ENCODE peak calls at places on chromosomes 3 and 15, in seven cellular contexts. One of them, this sample, is unnamed.

GRCh38 chr3:177337548-177338331 is 140.5 kb upstream of the TBL1XR1 start:
- DNase-seq in myocyte: peak; percentile 37
- DNase-seq in NCI-H748 treated with DMSO at 0.1 percent for 48 hours: no peak
- DNase-seq in GM18507: no peak
- DNase-seq in HT1080: peak; percentile 26
- DNase-seq in AG09309: no peak
- DNase-seq in MG63: peak; percentile 78
- DNase-seq in this sample: no peak

GRCh38 chr15:89781055-89781454 is 4.9 kb downstream of the MESP2 start:
- DNase-seq in myocyte: no peak
- DNase-seq in NCI-H748 treated with DMSO at 0.1 percent for 48 hours: no peak
- DNase-seq in GM18507: no peak
- DNase-seq in HT1080: no peak
- DNase-seq in AG09309: no peak
- DNase-seq in MG63: no peak
- DNase-seq in this sample: no peak

GRCh38 chr3:45269952-45270351 is 43.9 kb upstream of the TMEM158 start:
- DNase-seq in myocyte: no peak
- DNase-seq in NCI-H748 treated with DMSO at 0.1 percent for 48 hours: no peak
- DNase-seq in GM18507: no peak
- DNase-seq in HT1080: no peak
- DNase-seq in AG09309: no peak
- DNase-seq in MG63: no peak
- DNase-seq in this sample: no peak

GRCh38 chr3:23762214-23763039 is 43.3 kb upstream of the UBE2E1 start:
- DNase-seq in myocyte: no peak
- DNase-seq in NCI-H748 treated with DMSO at 0.1 percent for 48 hours: no peak
- DNase-seq in GM18507: peak; percentile 50
- DNase-seq in HT1080: no peak
- DNase-seq in AG09309: no peak
- DNase-seq in MG63: no peak
- DNase-seq in this sample: no peak

GRCh38 chr3:185484296-185484695 is 14.5 kb downstream of the TMEM41A start:
- DNase-seq in myocyte: no peak
- DNase-seq in NCI-H748 treated with DMSO at 0.1 percent for 48 hours: no peak
- DNase-seq in GM18507: no peak
- DNase-seq in HT1080: no peak
- DNase-seq in AG09309: no peak
- DNase-seq in MG63: no peak
- DNase-seq in this sample: no peak

GRCh38 chr3:195085356-195086130 is 185.4 kb downstream of the XXYLT1 start:
- DNase-seq in myocyte: no peak
- DNase-seq in NCI-H748 treated with DMSO at 0.1 percent for 48 hours: no peak
- DNase-seq in GM18507: no peak
- DNase-seq in HT1080: no peak
- DNase-seq in AG09309: no peak
- DNase-seq in MG63: no peak
- DNase-seq in this sample: no peak

GRCh38 chr15:42020713-42021273 is at the start of gene PLA2G4E:
- DNase-seq in myocyte: no peak
- DNase-seq in NCI-H748 treated with DMSO at 0.1 percent for 48 hours: no peak
- DNase-seq in GM18507: no peak
- DNase-seq in HT1080: no peak
- DNase-seq in AG09309: no peak
- DNase-seq in MG63: peak; percentile 54
- DNase-seq in this sample: no peak

GRCh38 chr3:39637807-39638206 is 170.3 kb downstream of the MOBP start:
- DNase-seq in myocyte: peak; percentile 27
- DNase-seq in NCI-H748 treated with DMSO at 0.1 percent for 48 hours: no peak
- DNase-seq in GM18507: no peak
- DNase-seq in HT1080: peak; percentile 73
- DNase-seq in AG09309: no peak
- DNase-seq in MG63: no peak
- DNase-seq in this sample: no peak

GRCh38 chr3:54987719-54988118 is 59.9 kb upstream of the LRTM1 start:
- DNase-seq in myocyte: no peak
- DNase-seq in NCI-H748 treated with DMSO at 0.1 percent for 48 hours: no peak
- DNase-seq in GM18507: no peak
- DNase-seq in HT1080: peak; percentile 18
- DNase-seq in AG09309: no peak
- DNase-seq in MG63: no peak
- DNase-seq in this sample: peak; percentile 37

GRCh38 chr3:12073106-12073505 is 68.9 kb downstream of the SYN2 start:
- DNase-seq in myocyte: no peak
- DNase-seq in NCI-H748 treated with DMSO at 0.1 percent for 48 hours: no peak
- DNase-seq in GM18507: no peak
- DNase-seq in HT1080: no peak
- DNase-seq in AG09309: no peak
- DNase-seq in MG63: no peak
- DNase-seq in this sample: no peak

GRCh38 chr3:38353151-38353550 is 6.6 kb downstream of the XYLB start:
- DNase-seq in myocyte: no peak
- DNase-seq in NCI-H748 treated with DMSO at 0.1 percent for 48 hours: no peak
- DNase-seq in GM18507: no peak
- DNase-seq in HT1080: no peak
- DNase-seq in AG09309: no peak
- DNase-seq in MG63: no peak
- DNase-seq in this sample: no peak

GRCh38 chr15:69421498-69421897 is 7.3 kb downstream of the KIF23 start:
- DNase-seq in myocyte: peak; percentile 40
- DNase-seq in NCI-H748 treated with DMSO at 0.1 percent for 48 hours: no peak
- DNase-seq in GM18507: no peak
- DNase-seq in HT1080: no peak
- DNase-seq in AG09309: no peak
- DNase-seq in MG63: no peak
- DNase-seq in this sample: no peak

GRCh38 chr15:89143503-89144162 is 55.4 kb downstream of the ABHD2 start:
- DNase-seq in myocyte: peak; percentile 84
- DNase-seq in NCI-H748 treated with DMSO at 0.1 percent for 48 hours: no peak
- DNase-seq in GM18507: no peak
- DNase-seq in HT1080: peak; percentile 69
- DNase-seq in AG09309: peak; percentile 84
- DNase-seq in MG63: no peak
- DNase-seq in this sample: no peak

GRCh38 chr3:124557433-124558232 is 172.6 kb upstream of the UMPS start:
- DNase-seq in myocyte: no peak
- DNase-seq in NCI-H748 treated with DMSO at 0.1 percent for 48 hours: no peak
- DNase-seq in GM18507: no peak
- DNase-seq in HT1080: peak; percentile 74
- DNase-seq in AG09309: no peak
- DNase-seq in MG63: peak; percentile 31
- DNase-seq in this sample: no peak

GRCh38 chr3:81242871-81243270 is 518.6 kb downstream of the GBE1 start:
- DNase-seq in myocyte: peak; percentile 1
- DNase-seq in NCI-H748 treated with DMSO at 0.1 percent for 48 hours: peak; percentile 10
- DNase-seq in GM18507: no peak
- DNase-seq in HT1080: peak; percentile 18
- DNase-seq in AG09309: no peak
- DNase-seq in MG63: no peak
- DNase-seq in this sample: no peak

GRCh38 chr3:16264708-16265454 is at the start of the genes DPH3 and OXNAD1:
- DNase-seq in myocyte: peak; percentile 100
- DNase-seq in NCI-H748 treated with DMSO at 0.1 percent for 48 hours: peak; percentile 90
- DNase-seq in GM18507: peak; percentile 97
- DNase-seq in HT1080: peak; percentile 98
- DNase-seq in AG09309: peak; percentile 99
- DNase-seq in MG63: peak; percentile 98
- DNase-seq in this sample: peak; percentile 97

GRCh38 chr3:10688548-10689172 is 127.4 kb upstream of the SLC6A11 start:
- DNase-seq in myocyte: no peak
- DNase-seq in NCI-H748 treated with DMSO at 0.1 percent for 48 hours: no peak
- DNase-seq in GM18507: no peak
- DNase-seq in HT1080: no peak
- DNase-seq in AG09309: no peak
- DNase-seq in MG63: no peak
- DNase-seq in this sample: no peak

GRCh38 chr3:177282028-177282655 is 84.9 kb upstream of the TBL1XR1 start:
- DNase-seq in myocyte: no peak
- DNase-seq in NCI-H748 treated with DMSO at 0.1 percent for 48 hours: peak; percentile 92
- DNase-seq in GM18507: no peak
- DNase-seq in HT1080: no peak
- DNase-seq in AG09309: no peak
- DNase-seq in MG63: no peak
- DNase-seq in this sample: peak; percentile 85

GRCh38 chr15:58498821-58499580 is 67.2 kb downstream of the LIPC start:
- DNase-seq in myocyte: peak; percentile 80
- DNase-seq in NCI-H748 treated with DMSO at 0.1 percent for 48 hours: no peak
- DNase-seq in GM18507: no peak
- DNase-seq in HT1080: peak; percentile 8
- DNase-seq in AG09309: peak; percentile 78
- DNase-seq in MG63: peak; percentile 96
- DNase-seq in this sample: no peak

GRCh38 chr3:108352176-108352575 is 55.8 kb downstream of the HHLA2 start:
- DNase-seq in myocyte: no peak
- DNase-seq in NCI-H748 treated with DMSO at 0.1 percent for 48 hours: no peak
- DNase-seq in GM18507: no peak
- DNase-seq in HT1080: no peak
- DNase-seq in AG09309: no peak
- DNase-seq in MG63: no peak
- DNase-seq in this sample: no peak

GRCh38 chr15:70351391-70351790 is 253.7 kb upstream of the TLE3 start:
- DNase-seq in myocyte: no peak
- DNase-seq in NCI-H748 treated with DMSO at 0.1 percent for 48 hours: no peak
- DNase-seq in GM18507: no peak
- DNase-seq in HT1080: no peak
- DNase-seq in AG09309: no peak
- DNase-seq in MG63: no peak
- DNase-seq in this sample: no peak

GRCh38 chr3:50811893-50812292 is 137.2 kb downstream of the DOCK3 start:
- DNase-seq in myocyte: no peak
- DNase-seq in NCI-H748 treated with DMSO at 0.1 percent for 48 hours: no peak
- DNase-seq in GM18507: no peak
- DNase-seq in HT1080: no peak
- DNase-seq in AG09309: no peak
- DNase-seq in MG63: no peak
- DNase-seq in this sample: no peak

GRCh38 chr15:98689431-98689861 is 41.1 kb downstream of the IGF1R start:
- DNase-seq in myocyte: peak; percentile 73
- DNase-seq in NCI-H748 treated with DMSO at 0.1 percent for 48 hours: no peak
- DNase-seq in GM18507: no peak
- DNase-seq in HT1080: peak; percentile 60
- DNase-seq in AG09309: no peak
- DNase-seq in MG63: peak; percentile 70
- DNase-seq in this sample: no peak

GRCh38 chr3:141955163-141955562 is 78.7 kb downstream of the ATP1B3 start:
- DNase-seq in myocyte: peak; percentile 83
- DNase-seq in NCI-H748 treated with DMSO at 0.1 percent for 48 hours: no peak
- DNase-seq in GM18507: no peak
- DNase-seq in HT1080: no peak
- DNase-seq in AG09309: no peak
- DNase-seq in MG63: no peak
- DNase-seq in this sample: no peak

GRCh38 chr3:41711656-41712055 is 250.2 kb downstream of the ULK4 start:
- DNase-seq in myocyte: peak; percentile 58
- DNase-seq in NCI-H748 treated with DMSO at 0.1 percent for 48 hours: no peak
- DNase-seq in GM18507: no peak
- DNase-seq in HT1080: no peak
- DNase-seq in AG09309: peak; percentile 20
- DNase-seq in MG63: no peak
- DNase-seq in this sample: no peak

GRCh38 chr3:127536818-127537810 is 53.4 kb downstream of the TPRA1 start:
- DNase-seq in myocyte: no peak
- DNase-seq in NCI-H748 treated with DMSO at 0.1 percent for 48 hours: peak; percentile 18
- DNase-seq in GM18507: no peak
- DNase-seq in HT1080: no peak
- DNase-seq in AG09309: no peak
- DNase-seq in MG63: no peak
- DNase-seq in this sample: peak; percentile 99

GRCh38 chr3:67655364-67656121 is 1.1 kb upstream of the SUCLG2 start:
- DNase-seq in myocyte: no peak
- DNase-seq in NCI-H748 treated with DMSO at 0.1 percent for 48 hours: no peak
- DNase-seq in GM18507: no peak
- DNase-seq in HT1080: peak; percentile 34
- DNase-seq in AG09309: no peak
- DNase-seq in MG63: no peak
- DNase-seq in this sample: no peak

GRCh38 chr15:99123706-99124451 is 19.0 kb downstream of the SYNM start:
- DNase-seq in myocyte: peak; percentile 99
- DNase-seq in NCI-H748 treated with DMSO at 0.1 percent for 48 hours: no peak
- DNase-seq in GM18507: no peak
- DNase-seq in HT1080: peak; percentile 99
- DNase-seq in AG09309: peak; percentile 93
- DNase-seq in MG63: peak; percentile 99
- DNase-seq in this sample: peak; percentile 50

GRCh38 chr3:51680663-51681230 is 9.7 kb downstream of the TEX264 start:
- DNase-seq in myocyte: peak; percentile 72
- DNase-seq in NCI-H748 treated with DMSO at 0.1 percent for 48 hours: no peak
- DNase-seq in GM18507: no peak
- DNase-seq in HT1080: no peak
- DNase-seq in AG09309: no peak
- DNase-seq in MG63: no peak
- DNase-seq in this sample: no peak

GRCh38 chr3:130835483-130835882 is 58.4 kb upstream of the ATP2C1 start:
- DNase-seq in myocyte: no peak
- DNase-seq in NCI-H748 treated with DMSO at 0.1 percent for 48 hours: no peak
- DNase-seq in GM18507: no peak
- DNase-seq in HT1080: peak; percentile 31
- DNase-seq in AG09309: peak; percentile 16
- DNase-seq in MG63: peak; percentile 71
- DNase-seq in this sample: no peak

GRCh38 chr15:89196994-89197393 is 24.4 kb downstream of the RLBP1 start:
- DNase-seq in myocyte: no peak
- DNase-seq in NCI-H748 treated with DMSO at 0.1 percent for 48 hours: no peak
- DNase-seq in GM18507: no peak
- DNase-seq in HT1080: no peak
- DNase-seq in AG09309: no peak
- DNase-seq in MG63: no peak
- DNase-seq in this sample: peak; percentile 11

This sample was measured in NCI-H1417.